ENCODE peak calls at places on chromosomes 7 and 10, in four cellular contexts. T is lower leg skin; N is NCI-H2029; E is activated naive CD8-positive, alpha-beta T cell treated with anti-CD3 and anti-CD28 coated beads for 36 hours. X is an unnamed sample.

GRCh38 chr7:112855227-112855626 is 65.0 kb upstream of the TMEM168 start:
- DNase-seq in T (no peak), N (no peak), E (no peak), X (no peak)

GRCh38 chr10:26557641-26558014 is 119.5 kb downstream of the APBB1IP start:
- DNase-seq in N (no peak), E (no peak), T (no peak), X (no peak)

GRCh38 chr10:6382081-6382480 is 179.3 kb downstream of the PFKFB3 start:
- DNase-seq in N (no peak), T (no peak), E (peak), X (peak)

GRCh38 chr10:88923525-88923924 is 29.0 kb downstream of the ACTA2 start:
- DNase-seq in T (no peak), N (no peak), E (no peak), X (no peak)

GRCh38 chr10:123150986-123151738 is 3.0 kb upstream of the BUB3 start:
- DNase-seq in E (peak), N (no peak), T (no peak), X (no peak)

GRCh38 chr10:119250641-119251314 is 43.4 kb downstream of the GRK5 start:
- DNase-seq in E (no peak), T (no peak), N (no peak), X (no peak)

GRCh38 chr10:86661161-86662025 is 6.9 kb upstream of the LDB3 start:
- DNase-seq in T (no peak), E (no peak), N (no peak), X (no peak)

GRCh38 chr10:102624094-102624493 is 20.2 kb upstream of the TRIM8 start:
- DNase-seq in E (no peak), T (no peak), N (no peak), X (no peak)

GRCh38 chr10:14556285-14556956 is 218.3 kb downstream of the FAM107B start:
- DNase-seq in E (no peak), T (no peak), N (no peak), X (no peak)

GRCh38 chr10:29078919-29079318 is 210.0 kb upstream of the LYZL1 start:
- DNase-seq in E (no peak), N (no peak), T (no peak), X (no peak)

GRCh38 chr10:49365675-49366415 is 30.0 kb downstream of the DRGX start:
- DNase-seq in T (peak), N (no peak), E (no peak), X (no peak)

GRCh38 chr7:117169907-117170306 is 153.0 kb downstream of the WNT2 start:
- DNase-seq in N (peak), E (no peak), T (no peak), X (no peak)

GRCh38 chr10:132535065-132535651 is 2.4 kb upstream of the INPP5A start:
- DNase-seq in T (no peak), E (no peak), N (no peak), X (no peak)

GRCh38 chr7:151402029-151402835 is 7.6 kb downstream of the WDR86 start:
- DNase-seq in T (no peak), N (no peak), E (no peak), X (no peak)

GRCh38 chr7:47265621-47266020 is 316.3 kb downstream of the TNS3 start:
- DNase-seq in N (no peak), E (no peak), T (peak), X (no peak)

GRCh38 chr7:39510738-39511372 is 55.3 kb upstream of the YAE1 start:
- DNase-seq in T (no peak), N (no peak), E (no peak), X (no peak)

GRCh38 chr10:98098247-98098646 is 36.2 kb upstream of the R3HCC1L start:
- DNase-seq in T (no peak), E (no peak), N (no peak), X (no peak)

GRCh38 chr10:16779375-16779774 is 37.8 kb downstream of the RSU1 start:
- DNase-seq in E (peak), T (no peak), N (no peak), X (no peak)

GRCh38 chr7:103981003-103981423 is 8.4 kb downstream of the RELN start:
- DNase-seq in N (no peak), E (no peak), T (no peak), X (no peak)

GRCh38 chr7:159197066-159197975 is 52.7 kb upstream of the VIPR2 start:
- DNase-seq in T (peak), N (peak), E (no peak), X (no peak)

GRCh38 chr10:123743441-123744225 is 77.5 kb downstream of the GPR26 start:
- DNase-seq in N (no peak), T (peak), E (no peak), X (no peak)

GRCh38 chr7:25481891-25482290 is 253.6 kb upstream of the NPVF start:
- DNase-seq in E (no peak), T (no peak), N (no peak), X (no peak)

GRCh38 chr10:34024708-34025425 is 690.4 kb upstream of the NRP1 start:
- DNase-seq in N (no peak), T (peak), E (no peak), X (no peak)

GRCh38 chr7:26580666-26581065 is 283.7 kb downstream of the SKAP2 start:
- DNase-seq in E (no peak), N (no peak), T (no peak), X (no peak)

GRCh38 chr7:116241296-116241695 is 31.0 kb downstream of the TES start:
- DNase-seq in N (no peak), T (no peak), E (no peak), X (no peak)

GRCh38 chr10:129875993-129876727 is 87.9 kb downstream of the EBF3 start:
- DNase-seq in T (no peak), E (no peak), N (no peak), X (no peak)

GRCh38 chr10:91410638-91411367 is 659 bp downstream of the HECTD2 start:
- DNase-seq in N (no peak), T (peak), E (peak), X (peak)

GRCh38 chr7:3120513-3120912 is 76.8 kb upstream of the CARD11 start:
- DNase-seq in T (peak), N (no peak), E (no peak), X (no peak)

GRCh38 chr7:131604841-131605279 is 48.4 kb upstream of the PODXL start:
- DNase-seq in T (no peak), E (no peak), N (no peak), X (no peak)